ENCODE peak calls at places on chromosome 15, in seven cellular contexts. J is mesendoderm, K is H9, Z is mesenchymal stem cell, L is neuronal stem cell, X is trophoblast cell, W is H1. R is an unnamed sample.

GRCh38 chr15:61835476-61836106 is 224.7 kb downstream of the VPS13C start:
- DNase-seq in J (peak), K (peak), Z (peak), L (peak), X (peak), W (peak), R (peak)

GRCh38 chr15:63915209-63915887 is 81.6 kb upstream of the HERC1 start:
- DNase-seq in J (peak), K (no peak), Z (no peak), L (no peak), X (no peak), W (no peak), R (no peak)

GRCh38 chr15:67196672-67197363 is 57.6 kb downstream of the AAGAB start:
- DNase-seq in J (no peak), K (no peak), Z (peak), L (no peak), X (peak), W (no peak), R (peak)

GRCh38 chr15:32042269-32042996 is 12.1 kb downstream of the CHRNA7 start:
- DNase-seq in J (no peak), K (no peak), Z (no peak), L (no peak), X (no peak), W (no peak), R (no peak)

GRCh38 chr15:81869161-81869928 is 176.5 kb downstream of the MEX3B start:
- DNase-seq in J (no peak), K (no peak), Z (no peak), L (no peak), X (no peak), W (no peak), R (no peak)

GRCh38 chr15:29613951-29614382 is 208.3 kb downstream of the TJP1 start:
- DNase-seq in J (peak), K (peak), Z (no peak), L (no peak), X (peak), W (no peak), R (no peak)

GRCh38 chr15:49187537-49188245 is 17.6 kb downstream of the GALK2 start:
- DNase-seq in J (no peak), K (no peak), Z (peak), L (no peak), X (no peak), W (no peak), R (peak)

GRCh38 chr15:89333959-89334509 is 590 bp downstream of the POLG start:
- DNase-seq in J (no peak), K (no peak), Z (no peak), L (no peak), X (no peak), W (no peak), R (no peak)

GRCh38 chr15:77577350-77577749 is 55.4 kb downstream of the LINGO1 start:
- DNase-seq in J (peak), K (no peak), Z (no peak), L (no peak), X (no peak), W (no peak), R (no peak)

GRCh38 chr15:100693451-100693850 is 91.1 kb downstream of the ASB7 start:
- DNase-seq in J (no peak), K (peak), Z (no peak), L (no peak), X (peak), W (no peak), R (no peak)
- H4K8ac ChIP-seq in J (no peak), K (no peak), Z (peak), L (no peak), X (no peak), W (no peak), R (no peak)

GRCh38 chr15:55707523-55707922 is 35.4 kb downstream of the PRTG start:
- DNase-seq in J (no peak), K (no peak), Z (no peak), L (no peak), X (no peak), W (no peak), R (no peak)

GRCh38 chr15:55707985-55708384 is 35.0 kb downstream of the PRTG start:
- DNase-seq in J (no peak), K (no peak), Z (no peak), L (no peak), X (no peak), W (no peak), R (no peak)

GRCh38 chr15:55700876-55701275 is 42.1 kb downstream of the PRTG start:
- DNase-seq in J (no peak), K (no peak), Z (no peak), L (no peak), X (no peak), W (no peak), R (no peak)

GRCh38 chr15:55708720-55709119 is 34.2 kb downstream of the PRTG start:
- DNase-seq in J (peak), K (no peak), Z (no peak), L (no peak), X (no peak), W (no peak), R (no peak)

GRCh38 chr15:55703873-55704285 is 39.1 kb downstream of the PRTG start:
- DNase-seq in J (no peak), K (no peak), Z (peak), L (no peak), X (no peak), W (no peak), R (peak)
- H4K8ac ChIP-seq in J (no peak), K (no peak), Z (no peak), L (no peak), X (no peak), W (no peak), R (no peak)

DNA sequence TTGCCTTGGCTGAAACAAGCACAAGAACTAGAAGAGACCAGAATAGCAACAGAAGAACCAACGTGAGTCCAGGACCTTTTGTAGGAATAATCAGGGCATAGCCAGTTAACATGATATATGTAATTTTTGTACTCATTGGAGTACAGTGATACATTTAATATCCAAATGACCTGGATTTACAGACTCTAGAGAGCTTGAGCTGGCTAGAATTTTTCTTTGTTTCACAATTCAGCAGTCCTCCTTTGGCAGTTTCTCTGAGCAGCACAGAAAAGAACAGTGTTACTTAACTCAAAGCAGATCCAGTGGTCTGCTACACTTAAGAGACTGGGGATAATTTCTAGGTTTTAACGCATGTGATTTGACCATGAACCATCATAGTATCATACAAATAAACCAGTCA is 245.7 kb downstream of the ADAMTSL3 start:
- DNase-seq in J (no peak), K (no peak), Z (no peak), L (no peak), X (no peak), W (no peak), R (no peak)
- H4K8ac ChIP-seq in J (no peak), K (no peak), Z (no peak), L (no peak), X (no peak), W (no peak), R (no peak)

GRCh38 chr15:26069204-26069603 is 206.1 kb upstream of the ATP10A start:
- DNase-seq in J (no peak), K (no peak), Z (no peak), L (peak), X (no peak), W (no peak), R (no peak)

GRCh38 chr15:26070095-26070532 is 207.0 kb upstream of the ATP10A start:
- DNase-seq in J (no peak), K (no peak), Z (no peak), L (no peak), X (no peak), W (no peak), R (no peak)

GRCh38 chr15:26065723-26066122 is 202.6 kb upstream of the ATP10A start:
- DNase-seq in J (peak), K (no peak), Z (no peak), L (no peak), X (no peak), W (no peak), R (no peak)

GRCh38 chr15:26066896-26067295 is 203.8 kb upstream of the ATP10A start:
- DNase-seq in J (no peak), K (no peak), Z (no peak), L (no peak), X (peak), W (no peak), R (no peak)
- H4K8ac ChIP-seq in J (no peak), K (no peak), Z (no peak), L (no peak), X (no peak), W (no peak), R (no peak)

GRCh38 chr15:79826800-79827199 is 70.0 kb downstream of the MTHFS start:
- DNase-seq in J (no peak), K (no peak), Z (no peak), L (no peak), X (no peak), W (no peak), R (no peak)
- H4K8ac ChIP-seq in J (no peak), K (no peak), Z (no peak), L (no peak), X (no peak), W (no peak), R (no peak)

DNA sequence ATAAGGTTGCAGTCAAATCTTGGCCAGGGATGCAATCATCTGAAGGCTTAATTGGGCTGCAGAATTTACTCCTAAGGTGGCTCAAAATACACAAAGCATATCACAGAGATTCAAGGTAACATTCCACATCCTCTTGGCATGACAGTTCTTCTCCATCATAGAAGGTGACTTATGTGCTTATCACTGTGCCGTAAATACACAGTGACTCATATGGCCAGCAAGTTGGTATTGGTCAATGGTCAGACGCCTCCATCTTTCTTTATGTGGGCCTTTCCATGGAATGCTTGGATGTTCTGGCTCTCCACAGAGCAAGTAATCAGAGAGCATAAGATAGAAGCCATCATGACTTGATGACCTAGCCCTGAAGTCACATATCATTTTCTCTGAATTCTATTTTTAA is 168.8 kb upstream of the ST8SIA2 start:
- DNase-seq in J (no peak), K (no peak), Z (no peak), L (no peak), X (no peak), W (no peak), R (no peak)
- H4K8ac ChIP-seq in J (no peak), K (no peak), Z (no peak), L (no peak), X (no peak), W (no peak), R (no peak)

DNA sequence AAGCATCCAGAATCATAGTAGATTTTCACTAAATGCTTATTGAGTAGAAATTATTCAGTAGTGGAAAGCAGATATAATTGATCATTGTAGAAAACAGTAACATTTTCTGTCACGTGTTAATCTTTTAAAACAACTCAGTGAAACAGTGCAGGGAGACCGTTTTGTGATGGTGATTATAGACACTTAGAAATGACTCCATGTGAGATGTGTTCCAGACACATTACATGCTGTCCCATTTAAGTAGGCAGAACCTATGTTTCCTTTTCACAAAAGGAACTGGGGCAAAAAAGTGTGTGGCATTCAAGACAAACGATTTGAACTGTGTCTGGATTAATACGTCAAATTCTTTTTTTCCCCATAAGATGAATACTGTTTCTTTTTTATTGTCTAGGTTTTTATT is 126.5 kb downstream of the TCF12 start:
- DNase-seq in J (no peak), K (no peak), Z (no peak), L (no peak), X (no peak), W (no peak), R (no peak)
- H4K8ac ChIP-seq in J (no peak), K (no peak), Z (no peak), L (no peak), X (no peak), W (no peak), R (no peak)

DNA sequence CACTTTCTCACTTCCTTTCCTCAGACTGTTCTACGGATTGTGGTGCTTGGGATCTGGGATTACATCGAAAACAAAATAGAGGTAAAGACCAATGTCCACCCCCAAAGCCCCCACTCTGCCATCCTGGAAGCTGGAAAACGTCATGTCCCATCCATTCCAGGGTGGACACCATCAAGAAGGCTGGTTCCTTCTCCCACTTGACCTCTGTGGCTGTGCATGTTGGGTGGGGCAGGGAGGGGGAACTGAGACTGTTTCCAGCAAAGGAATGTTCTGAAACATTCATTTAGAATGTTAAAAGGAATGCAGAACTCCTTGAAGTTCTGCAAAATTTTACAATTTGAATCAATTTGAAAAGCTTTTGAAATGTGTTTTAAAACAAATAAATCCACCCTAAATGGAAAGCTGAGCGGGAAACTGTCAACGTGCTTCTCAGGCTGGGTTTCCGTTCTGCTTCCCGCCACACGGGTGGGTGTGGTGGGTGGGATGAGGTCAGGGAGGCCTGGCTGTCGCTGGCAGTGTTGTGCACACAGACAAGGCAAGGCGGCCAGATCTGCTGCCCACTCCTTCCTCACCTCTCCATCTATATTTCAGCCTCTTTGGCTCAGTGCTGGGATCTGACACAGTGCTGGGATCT is 110.1 kb downstream of the TMEM266 start:
- DNase-seq in J (no peak), K (no peak), Z (peak), L (no peak), X (peak), W (no peak), R (no peak)
- H4K8ac ChIP-seq in J (no peak), K (no peak), Z (no peak), L (no peak), X (no peak), W (no peak), R (peak)

GRCh38 chr15:93228546-93228945 is 139.5 kb upstream of the RGMA start:
- DNase-seq in J (no peak), K (no peak), Z (no peak), L (no peak), X (peak), W (no peak), R (no peak)
- H4K8ac ChIP-seq in J (no peak), K (no peak), Z (no peak), L (no peak), X (no peak), W (no peak), R (no peak)

R was measured in IMR-90.